ENCODE peak calls at places on chromosomes 11 and 22, in five cellular contexts. E is neural progenitor cell, U is HCT116, P is sigmoid colon, S is ovary. J is an unnamed sample. For H3K4me1 and H3K36me3, the result is how much of the 10 kb centered on the place peaks cover.

GRCh38 chr11:27528711-27529110 is 22.1 kb upstream of the LIN7C start:
- DNase-seq in E (no peak), U (no peak), P (no peak), S (no peak), J (no peak)

GRCh38 chr11:76830639-76831312 is 29.9 kb upstream of the ACER3 start:
- DNase-seq in E (no peak), U (no peak), P (no peak), S (no peak), J (peak)

GRCh38 chr11:70104419-70104818 is 26.3 kb downstream of the ANO1 start:
- DNase-seq in E (no peak), U (no peak), P (no peak), S (no peak), J (peak)

GRCh38 chr11:117509543-117509942 is 181.9 kb downstream of the CEP164 start:
- DNase-seq in E (no peak), U (no peak), P (no peak), S (no peak), J (no peak)

GRCh38 chr22:37259540-37260029 is 15.5 kb upstream of the RAC2 start:
- DNase-seq in E (peak), U (peak), P (no peak), S (no peak), J (peak)

GRCh38 chr11:65880844-65881421 is 1.3 kb downstream of the CTSW start:
- DNase-seq in E (no peak), U (no peak), P (no peak), S (no peak), J (no peak)

GRCh38 chr22:38347181-38347943 is 30.1 kb upstream of the CSNK1E start:
- DNase-seq in E (no peak), U (no peak), P (peak), S (no peak), J (no peak)

GRCh38 chr11:67113231-67113721 is 5.8 kb upstream of the KDM2A start:
- DNase-seq in E (no peak), U (no peak), P (peak), S (no peak), J (no peak)

GRCh38 chr11:1988667-1989317 is 8.8 kb downstream of the H19 start:
- DNase-seq in E (no peak), U (no peak), P (peak), S (peak), J (peak)

GRCh38 chr22:17596226-17596625 is 32.3 kb downstream of the ATP6V1E1 start:
- DNase-seq in E (no peak), U (no peak), P (peak), S (no peak), J (no peak)

GRCh38 chr11:64560941-64561340 is 30.1 kb upstream of the SLC22A12 start:
- DNase-seq in E (no peak), U (no peak), P (peak), S (no peak), J (no peak)

GRCh38 chr11:27216268-27217149 is 146.5 kb downstream of the CCDC34 start:
- DNase-seq in E (no peak), U (no peak), P (peak), S (peak), J (peak)

GRCh38 chr11:8201524-8202365 is 32.9 kb upstream of the RIC3 start:
- DNase-seq in E (no peak), U (no peak), P (no peak), S (no peak), J (no peak)

GRCh38 chr22:32542332-32543019 is 67.9 kb downstream of the FBXO7 start:
- DNase-seq in E (no peak), U (no peak), P (peak), S (no peak), J (no peak)

GRCh38 chr11:64118871-64119495 is 46.9 kb downstream of the MACROD1 start:
- DNase-seq in E (no peak), U (no peak), P (no peak), S (no peak), J (no peak)

GRCh38 chr22:36028646-36029405 is at the start of gene RBFOX2:
- DNase-seq in E (peak), U (peak), P (peak), S (peak), J (peak)

GRCh38 chr11:118592616-118593367 is 14.6 kb upstream of the PHLDB1 start:
- DNase-seq in E (no peak), U (no peak), P (no peak), S (no peak), J (no peak)

DNA sequence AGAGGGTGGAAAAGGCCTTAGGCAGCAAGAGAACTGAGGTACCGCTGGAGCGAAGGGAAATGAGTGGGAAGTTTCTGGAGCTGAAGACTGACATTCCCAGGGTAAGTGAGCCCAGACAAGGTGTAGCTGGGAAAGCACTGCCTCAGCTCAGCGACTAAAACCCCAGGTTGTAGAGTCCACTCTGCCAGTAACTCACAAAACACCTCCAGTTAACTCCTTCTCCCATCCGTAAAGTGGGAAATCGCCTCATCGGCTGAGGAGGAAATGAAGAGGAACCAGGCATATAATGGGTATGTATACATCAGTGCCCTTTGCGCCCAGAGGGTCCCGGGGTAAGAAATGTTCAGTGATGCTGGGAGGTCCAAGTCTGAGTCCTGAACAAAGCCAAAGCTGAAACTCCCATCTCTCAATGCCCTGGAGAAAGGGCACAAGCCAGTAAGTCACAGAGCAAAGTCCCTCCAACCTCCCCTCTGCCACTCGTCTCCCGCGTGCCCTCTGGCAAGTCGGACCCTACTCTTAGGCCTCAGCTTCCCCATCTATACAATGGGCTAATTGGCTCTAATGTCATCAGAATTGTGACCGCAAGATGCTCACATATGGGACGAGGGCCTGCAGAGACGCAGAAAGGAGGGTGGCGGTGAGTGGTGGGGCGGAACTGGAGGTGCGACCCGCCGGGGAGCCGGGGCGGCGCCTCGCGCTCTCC is 588 bp downstream of the VPS37C start:
- DNase-seq in E (no peak), U (no peak), P (no peak), S (no peak), J (no peak)
- H3K4me1 ChIP-seq in E (under half), U (under half), P (under half), S (under half), J (under half)

GRCh38 chr11:123145220-123145619 is 49.8 kb downstream of the CLMP start:
- DNase-seq in E (no peak), U (peak), P (no peak), S (peak), J (peak)
- H3K36me3 ChIP-seq in E (under half), U (under half), P (under half), S (under half), J (under half)

GRCh38 chr22:39515266-39516050 is 4.9 kb upstream of the ATF4 start:
- DNase-seq in E (no peak), U (no peak), P (no peak), S (no peak), J (no peak)
- H3K4me3 ChIP-seq in E (no peak), U (no peak), P (no peak), S (no peak), J (no peak)

GRCh38 chr22:22893891-22894739 is 6.5 kb downstream of the IGLL5 start:
- DNase-seq in E (no peak), U (no peak), P (peak), S (no peak), J (no peak)

GRCh38 chr22:22894740-22895731 is 7.4 kb downstream of the IGLL5 start:
- DNase-seq in E (no peak), U (no peak), P (peak), S (no peak), J (no peak)

GRCh38 chr22:22896601-22897000 is 9.0 kb downstream of the IGLL5 start:
- DNase-seq in E (no peak), U (no peak), P (peak), S (no peak), J (no peak)

GRCh38 chr22:22897036-22897435 is 9.4 kb downstream of the IGLL5 start:
- DNase-seq in E (no peak), U (no peak), P (peak), S (no peak), J (no peak)

GRCh38 chr22:22895776-22896445 is 8.3 kb downstream of the IGLL5 start:
- DNase-seq in E (no peak), U (no peak), P (peak), S (no peak), J (no peak)
- H3K4me1 ChIP-seq in E (under half), U (under half), P (under half), S (under half), J (under half)

GRCh38 chr11:44952082-44952481 is 1.4 kb upstream of the TP53I11 start:
- DNase-seq in E (no peak), U (no peak), P (no peak), S (no peak), J (no peak)

GRCh38 chr11:44949160-44950035 is 1.3 kb downstream of the TP53I11 start:
- DNase-seq in E (peak), U (no peak), P (no peak), S (no peak), J (no peak)

GRCh38 chr11:44948155-44948554 is 2.5 kb downstream of the TP53I11 start:
- DNase-seq in E (no peak), U (no peak), P (no peak), S (no peak), J (no peak)

GRCh38 chr11:44950625-44951472 is at the start of gene TP53I11:
- DNase-seq in E (peak), U (peak), P (peak), S (peak), J (peak)

GRCh38 chr11:44950036-44950624 is 553 bp downstream of the TP53I11 start:
- DNase-seq in E (peak), U (no peak), P (no peak), S (peak), J (peak)
- H3K36me3 ChIP-seq in E (under half), U (under half), P (under half), S (under half), J (under half)

GRCh38 chr22:39939830-39940229 is 20.4 kb upstream of the TMA7B start:
- DNase-seq in E (no peak), U (no peak), P (no peak), S (no peak), J (no peak)

GRCh38 chr22:39940757-39941305 is 19.4 kb upstream of the TMA7B start:
- DNase-seq in E (no peak), U (no peak), P (no peak), S (no peak), J (no peak)

GRCh38 chr22:39937881-39938280 is 22.3 kb upstream of the TMA7B start:
- DNase-seq in E (no peak), U (no peak), P (no peak), S (no peak), J (no peak)

GRCh38 chr22:39936523-39937145 is 23.6 kb upstream of the TMA7B start:
- DNase-seq in E (no peak), U (no peak), P (no peak), S (no peak), J (no peak)

DNA sequence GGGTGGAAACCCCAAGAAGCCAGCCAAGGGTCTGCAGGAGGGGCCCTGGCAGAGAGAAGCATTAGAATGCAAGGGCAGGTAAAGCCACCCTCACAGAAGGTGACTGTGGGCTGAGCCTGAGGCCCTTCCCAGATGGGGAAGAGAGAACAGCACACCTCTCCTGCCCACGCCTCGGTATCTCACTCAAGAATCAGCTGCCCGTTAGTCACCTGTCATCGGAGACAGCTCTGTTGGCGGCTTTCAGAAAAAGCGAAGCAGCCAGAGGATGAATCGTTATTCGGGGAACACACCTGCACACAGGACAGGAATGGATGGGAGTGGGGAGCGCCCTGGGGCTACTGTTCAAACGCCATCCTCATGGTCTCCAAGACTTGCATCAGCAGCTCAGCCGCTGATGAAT is 21.7 kb upstream of the TMA7B start:
- DNase-seq in E (no peak), U (no peak), P (no peak), S (no peak), J (no peak)
- H3K4me3 ChIP-seq in E (no peak), U (no peak), P (no peak), S (no peak), J (no peak)